ENCODE peak calls at places on chromosomes 13 and 19, in eight cellular contexts. J is omental fat pad; Q is psoas muscle; K is KG1; E is activated CD8-positive, alpha-beta memory T cell treated with anti-CD3 and anti-CD28 coated beads for 1 hour; A is NAMALWA; B is effector memory CD4-positive, alpha-beta T cell; L is type B pancreatic cell. R is an unnamed sample.

GRCh38 chr13:64697226-64697625 is 2532.9 kb downstream of the PCDH9 start:
- DNase-seq in J (no peak), Q (no peak), K (no peak), E (no peak), A (no peak), B (no peak), L (no peak), R (no peak)

GRCh38 chr19:29887498-29887897 is 54.5 kb upstream of the URI1 start:
- DNase-seq in J (no peak), Q (no peak), K (peak; percentile 13), E (no peak), A (no peak), B (no peak), L (no peak), R (no peak)

GRCh38 chr13:36130542-36131214 is 504 bp downstream of the DCLK1 start:
- DNase-seq in J (no peak), Q (peak; percentile 64), K (no peak), E (no peak), A (no peak), B (no peak), L (peak; percentile 68), R (no peak)

GRCh38 chr19:11693505-11694499 is 44.9 kb downstream of the ZNF823 start:
- DNase-seq in J (no peak), Q (no peak), K (no peak), E (no peak), A (peak; percentile 24), B (no peak), L (no peak), R (peak; percentile 69)

GRCh38 chr13:44237276-44237767 is 136.3 kb upstream of the SERP2 start:
- DNase-seq in J (no peak), Q (peak; percentile 78), K (peak; percentile 16), E (no peak), A (no peak), B (no peak), L (no peak), R (peak; percentile 76)

GRCh38 chr13:101845501-101846012 is 393.1 kb downstream of the ITGBL1 start:
- DNase-seq in J (no peak), Q (no peak), K (no peak), E (no peak), A (no peak), B (no peak), L (no peak), R (no peak)

GRCh38 chr13:111967572-111968201 is 99.3 kb upstream of the SOX1 start:
- DNase-seq in J (no peak), Q (no peak), K (no peak), E (no peak), A (no peak), B (no peak), L (no peak), R (no peak)

GRCh38 chr19:38878575-38879399 is 712 bp upstream of the RINL start:
- DNase-seq in J (no peak), Q (peak; percentile 46), K (no peak), E (no peak), A (no peak), B (no peak), L (no peak), R (no peak)

GRCh38 chr19:16416574-16416973 is 55.2 kb downstream of the EPS15L1 start:
- DNase-seq in J (no peak), Q (no peak), K (no peak), E (no peak), A (peak; percentile 38), B (no peak), L (no peak), R (no peak)

GRCh38 chr13:95201814-95202521 is 99.3 kb downstream of the ABCC4 start:
- DNase-seq in J (no peak), Q (no peak), K (no peak), E (no peak), A (no peak), B (no peak), L (no peak), R (peak; percentile 15)

GRCh38 chr19:49326165-49326704 is 1.2 kb upstream of the SLC6A16 start:
- DNase-seq in J (no peak), Q (no peak), K (no peak), E (no peak), A (peak; percentile 87), B (no peak), L (no peak), R (no peak)

GRCh38 chr13:96403241-96403640 is 313.3 kb downstream of the HS6ST3 start:
- DNase-seq in J (no peak), Q (no peak), K (no peak), E (no peak), A (no peak), B (no peak), L (no peak), R (no peak)

GRCh38 chr19:35306473-35307246 is 14.7 kb downstream of the MAG start:
- DNase-seq in J (no peak), Q (no peak), K (no peak), E (no peak), A (peak; percentile 47), B (no peak), L (no peak), R (no peak)

GRCh38 chr13:60591348-60591747 is 194.3 kb downstream of the TDRD3 start:
- DNase-seq in J (no peak), Q (no peak), K (no peak), E (no peak), A (no peak), B (no peak), L (no peak), R (peak; percentile 58)

GRCh38 chr19:7516281-7516862 is 469 bp downstream of the ZNF358 start:
- DNase-seq in J (no peak), Q (no peak), K (no peak), E (no peak), A (no peak), B (no peak), L (no peak), R (no peak)

GRCh38 chr13:23867027-23867491 is 22.1 kb downstream of the MIPEP start:
- DNase-seq in J (no peak), Q (no peak), K (no peak), E (no peak), A (no peak), B (no peak), L (no peak), R (no peak)

GRCh38 chr19:1901940-1902404 is 3.2 kb upstream of the ADAT3 start:
- DNase-seq in J (no peak), Q (peak; percentile 62), K (no peak), E (no peak), A (no peak), B (no peak), L (no peak), R (no peak)

GRCh38 chr13:89468081-89468480 is 1796.9 kb downstream of the SLITRK5 start:
- DNase-seq in J (no peak), Q (no peak), K (no peak), E (no peak), A (no peak), B (no peak), L (no peak), R (no peak)

GRCh38 chr13:112007191-112007590 is 59.8 kb upstream of the SOX1 start:
- DNase-seq in J (no peak), Q (no peak), K (no peak), E (no peak), A (no peak), B (no peak), L (no peak), R (no peak)

GRCh38 chr13:43094901-43095300 is 71.5 kb downstream of the DNAJC15 start:
- DNase-seq in J (no peak), Q (no peak), K (no peak), E (no peak), A (no peak), B (no peak), L (no peak), R (no peak)

GRCh38 chr13:40665061-40665753 is 1.2 kb downstream of the FOXO1 start:
- DNase-seq in J (no peak), Q (peak; percentile 68), K (no peak), E (peak; percentile 11), A (peak; percentile 59), B (no peak), L (peak; percentile 72), R (no peak)

GRCh38 chr19:50215820-50216219 is 12.4 kb downstream of the MYH14 start:
- DNase-seq in J (no peak), Q (no peak), K (no peak), E (no peak), A (no peak), B (no peak), L (no peak), R (no peak)

GRCh38 chr13:110925023-110925608 is 10.2 kb upstream of the ANKRD10 start:
- DNase-seq in J (no peak), Q (no peak), K (no peak), E (no peak), A (peak; percentile 67), B (no peak), L (no peak), R (no peak)

GRCh38 chr13:37476874-37477273 is 121.7 kb downstream of the POSTN start:
- DNase-seq in J (no peak), Q (no peak), K (no peak), E (no peak), A (no peak), B (no peak), L (no peak), R (no peak)

GRCh38 chr19:49347191-49347590 is 12.0 kb downstream of the CD37 start:
- DNase-seq in J (no peak), Q (no peak), K (no peak), E (no peak), A (no peak), B (no peak), L (no peak), R (no peak)

GRCh38 chr19:10478903-10479384 is 24.2 kb downstream of the KEAP1 start:
- DNase-seq in J (peak; percentile 82), Q (peak; percentile 95), K (no peak), E (peak; percentile 71), A (peak; percentile 37), B (peak; percentile 86), L (no peak), R (peak; percentile 64)

GRCh38 chr13:45490068-45490467 is 25.3 kb downstream of the COG3 start:
- DNase-seq in J (no peak), Q (no peak), K (no peak), E (no peak), A (peak; percentile 51), B (no peak), L (no peak), R (no peak)

GRCh38 chr13:33722216-33722900 is 95.6 kb upstream of the RFC3 start:
- DNase-seq in J (no peak), Q (no peak), K (no peak), E (no peak), A (no peak), B (no peak), L (no peak), R (no peak)

GRCh38 chr13:68064371-68064770 is 834.2 kb upstream of the PCDH9 start:
- DNase-seq in J (no peak), Q (no peak), K (no peak), E (no peak), A (no peak), B (no peak), L (no peak), R (no peak)